ENCODE peak calls at places on chromosomes 6 and 20, in five cellular contexts. C, Y, Q, J and P are unnamed samples.

GRCh38 chr20:33177866-33178265 is 9.9 kb downstream of the BPIFA2 start:
- DNase-seq in J (no peak), Y (no peak), Q (no peak), C (no peak), P (no peak)

GRCh38 chr6:167665698-167666380 is 160.9 kb upstream of the AFDN start:
- DNase-seq in Q (no peak), C (no peak), Y (no peak), J (no peak), P (no peak)

GRCh38 chr6:130229645-130230044 is 6.9 kb upstream of the SAMD3 start:
- DNase-seq in C (no peak), Q (no peak), Y (no peak), J (no peak), P (no peak)

GRCh38 chr6:28980137-28980796 is 24.8 kb downstream of the ZNF311 start:
- DNase-seq in J (no peak), C (no peak), Y (no peak), Q (no peak), P (no peak)

GRCh38 chr6:26017567-26017966 is 55.0 kb downstream of the TRIM38 start:
- DNase-seq in Y (peak; percentile 87), Q (peak; percentile 29), C (peak; percentile 84), J (no peak), P (peak; percentile 63)

GRCh38 chr20:1800777-1801176 is 94.4 kb upstream of the SIRPA start:
- DNase-seq in C (no peak), Y (no peak), J (peak; percentile 23), Q (no peak), P (no peak)

GRCh38 chr20:46557231-46557956 is 6.9 kb upstream of the OCSTAMP start:
- DNase-seq in C (no peak), J (no peak), Y (no peak), Q (no peak), P (no peak)

GRCh38 chr20:64038252-64038578 is 2.2 kb downstream of the C20orf204 start:
- DNase-seq in Q (no peak), J (no peak), C (no peak), Y (no peak), P (no peak)

GRCh38 chr6:165480916-165481315 is 171.5 kb upstream of the C6orf118 start:
- DNase-seq in C (no peak), J (no peak), Y (no peak), Q (no peak), P (no peak)

GRCh38 chr20:2585811-2586210 is 49.4 kb downstream of the TMC2 start:
- DNase-seq in J (no peak), C (no peak), Y (peak; percentile 9), Q (no peak), P (no peak)